ENCODE peak calls at places on chromosomes 3 and 15, in six cellular contexts. One of them, this sample, is unnamed.

GRCh38 chr3:184748219-184749135 is 36.6 kb upstream of the MAGEF1 start:
- DNase-seq in H9: peak; percentile 62
- DNase-seq in IMR-90: peak; percentile 68
- DNase-seq in H1: no peak
- DNase-seq in neuronal stem cell: no peak
- DNase-seq in mesenchymal stem cell: peak; percentile 67
- DNase-seq in this sample: no peak

GRCh38 chr3:114565201-114565600 is 271.4 kb downstream of the TIGIT start:
- DNase-seq in neuronal stem cell: no peak
- DNase-seq in IMR-90: no peak
- DNase-seq in H9: no peak
- DNase-seq in mesenchymal stem cell: no peak
- DNase-seq in H1: no peak
- DNase-seq in this sample: no peak

GRCh38 chr3:32569540-32570425 is 875 bp downstream of the DYNC1LI1 start:
- DNase-seq in neuronal stem cell: peak; percentile 81
- DNase-seq in mesenchymal stem cell: peak; percentile 62
- DNase-seq in H9: peak; percentile 93
- DNase-seq in H1: peak; percentile 91
- DNase-seq in IMR-90: peak; percentile 23
- DNase-seq in this sample: peak; percentile 83

GRCh38 chr3:27079427-27080105 is 289.6 kb downstream of the NEK10 start:
- DNase-seq in neuronal stem cell: no peak
- DNase-seq in mesenchymal stem cell: peak; percentile 23
- DNase-seq in H1: no peak
- DNase-seq in H9: no peak
- DNase-seq in IMR-90: no peak
- DNase-seq in this sample: no peak

GRCh38 chr3:52934626-52935530 is 37.5 kb upstream of the STIMATE start:
- DNase-seq in IMR-90: peak; percentile 64
- DNase-seq in neuronal stem cell: peak; percentile 14
- DNase-seq in mesenchymal stem cell: peak; percentile 66
- DNase-seq in H9: peak; percentile 45
- DNase-seq in H1: no peak
- DNase-seq in this sample: peak; percentile 44

GRCh38 chr15:101368868-101369642 is 74.0 kb upstream of the SNRPA1 start:
- DNase-seq in neuronal stem cell: no peak
- DNase-seq in IMR-90: no peak
- DNase-seq in H9: no peak
- DNase-seq in H1: peak; percentile 43
- DNase-seq in mesenchymal stem cell: no peak
- DNase-seq in this sample: no peak

GRCh38 chr3:115974940-115975339 is 351.6 kb downstream of the GAP43 start:
- DNase-seq in IMR-90: peak; percentile 38
- DNase-seq in H1: no peak
- DNase-seq in neuronal stem cell: no peak
- DNase-seq in H9: no peak
- DNase-seq in mesenchymal stem cell: peak; percentile 48
- DNase-seq in this sample: no peak

GRCh38 chr3:9869955-9870354 is 10.1 kb downstream of the CIDEC start:
- DNase-seq in mesenchymal stem cell: no peak
- DNase-seq in H1: no peak
- DNase-seq in H9: no peak
- DNase-seq in neuronal stem cell: no peak
- DNase-seq in IMR-90: no peak
- DNase-seq in this sample: no peak

GRCh38 chr15:79740581-79740980 is 156.2 kb downstream of the MTHFS start:
- DNase-seq in H1: no peak
- DNase-seq in IMR-90: no peak
- DNase-seq in neuronal stem cell: no peak
- DNase-seq in mesenchymal stem cell: no peak
- DNase-seq in H9: no peak
- DNase-seq in this sample: no peak

GRCh38 chr3:45666729-45667440 is 22.3 kb upstream of the SACM1L start:
- DNase-seq in H1: no peak
- DNase-seq in H9: no peak
- DNase-seq in mesenchymal stem cell: peak; percentile 31
- DNase-seq in neuronal stem cell: no peak
- DNase-seq in IMR-90: peak; percentile 69
- DNase-seq in this sample: no peak

GRCh38 chr15:57565326-57565725 is 26.4 kb upstream of the MYZAP start:
- DNase-seq in mesenchymal stem cell: no peak
- DNase-seq in IMR-90: peak; percentile 7
- DNase-seq in neuronal stem cell: no peak
- DNase-seq in H1: peak; percentile 53
- DNase-seq in H9: peak; percentile 50
- DNase-seq in this sample: no peak

GRCh38 chr15:32855942-32856341 is 138.1 kb downstream of the GREM1 start:
- DNase-seq in mesenchymal stem cell: peak; percentile 99
- DNase-seq in neuronal stem cell: no peak
- DNase-seq in H9: peak; percentile 59
- DNase-seq in IMR-90: peak; percentile 100
- DNase-seq in H1: no peak
- DNase-seq in this sample: peak; percentile 95

GRCh38 chr15:91186892-91187644 is 87.0 kb downstream of the SV2B start:
- DNase-seq in H1: no peak
- DNase-seq in neuronal stem cell: peak; percentile 17
- DNase-seq in IMR-90: peak; percentile 26
- DNase-seq in H9: no peak
- DNase-seq in mesenchymal stem cell: no peak
- DNase-seq in this sample: peak; percentile 51

GRCh38 chr15:38782156-38782555 is 217.5 kb upstream of the RASGRP1 start:
- DNase-seq in neuronal stem cell: no peak
- DNase-seq in mesenchymal stem cell: peak; percentile 41
- DNase-seq in H9: no peak
- DNase-seq in IMR-90: no peak
- DNase-seq in H1: no peak
- DNase-seq in this sample: no peak

GRCh38 chr3:36893137-36893557 is 51.7 kb downstream of the TRANK1 start:
- DNase-seq in IMR-90: peak; percentile 76
- DNase-seq in neuronal stem cell: no peak
- DNase-seq in mesenchymal stem cell: peak; percentile 86
- DNase-seq in H1: peak; percentile 22
- DNase-seq in H9: no peak
- DNase-seq in this sample: no peak

GRCh38 chr3:152103257-152103656 is 165.5 kb upstream of the MBNL1 start:
- DNase-seq in neuronal stem cell: no peak
- DNase-seq in H9: no peak
- DNase-seq in H1: no peak
- DNase-seq in mesenchymal stem cell: no peak
- DNase-seq in IMR-90: no peak
- DNase-seq in this sample: no peak

GRCh38 chr3:29972594-29972993 is 633.8 kb upstream of the TGFBR2 start:
- DNase-seq in neuronal stem cell: peak; percentile 26
- DNase-seq in IMR-90: peak; percentile 57
- DNase-seq in H9: no peak
- DNase-seq in mesenchymal stem cell: peak; percentile 34
- DNase-seq in H1: no peak
- DNase-seq in this sample: peak; percentile 42

GRCh38 chr15:48681274-48681840 is 35.8 kb upstream of the FBN1 start:
- DNase-seq in IMR-90: peak; percentile 80
- DNase-seq in mesenchymal stem cell: peak; percentile 69
- DNase-seq in H9: no peak
- DNase-seq in H1: no peak
- DNase-seq in neuronal stem cell: no peak
- DNase-seq in this sample: peak; percentile 81

GRCh38 chr15:42088801-42089640 is 5.3 kb downstream of the PLA2G4D start:
- DNase-seq in H9: no peak
- DNase-seq in IMR-90: no peak
- DNase-seq in neuronal stem cell: no peak
- DNase-seq in H1: no peak
- DNase-seq in mesenchymal stem cell: no peak
- DNase-seq in this sample: no peak

GRCh38 chr3:136671921-136672320 is 80.3 kb downstream of the STAG1 start:
- DNase-seq in H9: no peak
- DNase-seq in neuronal stem cell: no peak
- DNase-seq in mesenchymal stem cell: peak; percentile 32
- DNase-seq in IMR-90: peak; percentile 79
- DNase-seq in H1: no peak
- DNase-seq in this sample: no peak

GRCh38 chr15:99058421-99058870 is 46.4 kb upstream of the SYNM start:
- DNase-seq in mesenchymal stem cell: no peak
- DNase-seq in neuronal stem cell: no peak
- DNase-seq in H1: peak; percentile 53
- DNase-seq in IMR-90: no peak
- DNase-seq in H9: peak; percentile 40
- DNase-seq in this sample: no peak

GRCh38 chr15:48722764-48723661 is 77.5 kb upstream of the FBN1 start:
- DNase-seq in mesenchymal stem cell: peak; percentile 90
- DNase-seq in IMR-90: peak; percentile 94
- DNase-seq in H1: no peak
- DNase-seq in neuronal stem cell: no peak
- DNase-seq in H9: no peak
- DNase-seq in this sample: peak; percentile 79

GRCh38 chr15:29143293-29143692 is 126.3 kb downstream of the NSMCE3 start:
- DNase-seq in H9: no peak
- DNase-seq in H1: no peak
- DNase-seq in neuronal stem cell: no peak
- DNase-seq in IMR-90: no peak
- DNase-seq in mesenchymal stem cell: no peak
- DNase-seq in this sample: no peak

GRCh38 chr3:42025388-42026138 is 63.7 kb upstream of the ULK4 start:
- DNase-seq in H1: peak; percentile 63
- DNase-seq in mesenchymal stem cell: peak; percentile 99
- DNase-seq in IMR-90: peak; percentile 99
- DNase-seq in neuronal stem cell: peak; percentile 89
- DNase-seq in H9: peak; percentile 93
- DNase-seq in this sample: peak; percentile 61

GRCh38 chr3:71525376-71525775 is 58.2 kb downstream of the FOXP1 start:
- DNase-seq in H9: no peak
- DNase-seq in mesenchymal stem cell: no peak
- DNase-seq in IMR-90: no peak
- DNase-seq in neuronal stem cell: no peak
- DNase-seq in H1: no peak
- DNase-seq in this sample: no peak

GRCh38 chr3:13470894-13471574 is 9.1 kb upstream of the HDAC11 start:
- DNase-seq in IMR-90: no peak
- DNase-seq in H1: no peak
- DNase-seq in mesenchymal stem cell: no peak
- DNase-seq in neuronal stem cell: no peak
- DNase-seq in H9: no peak
- DNase-seq in this sample: no peak

GRCh38 chr3:138494607-138494929 is 60.2 kb downstream of the ESYT3 start:
- DNase-seq in H9: no peak
- DNase-seq in IMR-90: no peak
- DNase-seq in neuronal stem cell: no peak
- DNase-seq in H1: no peak
- DNase-seq in mesenchymal stem cell: no peak
- DNase-seq in this sample: no peak

GRCh38 chr3:43120937-43121336 is 15.1 kb upstream of the POMGNT2 start:
- DNase-seq in IMR-90: no peak
- DNase-seq in neuronal stem cell: no peak
- DNase-seq in mesenchymal stem cell: no peak
- DNase-seq in H1: no peak
- DNase-seq in H9: no peak
- DNase-seq in this sample: no peak

GRCh38 chr3:16305121-16305541 is 40.1 kb downstream of the OXNAD1 start:
- DNase-seq in neuronal stem cell: no peak
- DNase-seq in H1: no peak
- DNase-seq in H9: no peak
- DNase-seq in IMR-90: no peak
- DNase-seq in mesenchymal stem cell: no peak
- DNase-seq in this sample: no peak

GRCh38 chr15:81288040-81288439 is 35.9 kb downstream of the STARD5 start:
- DNase-seq in mesenchymal stem cell: no peak
- DNase-seq in neuronal stem cell: no peak
- DNase-seq in IMR-90: no peak
- DNase-seq in H1: no peak
- DNase-seq in H9: no peak
- DNase-seq in this sample: no peak
- H2AFZ ChIP-seq in mesenchymal stem cell: no peak overlapping the region
- H2AFZ ChIP-seq in neuronal stem cell: no peak overlapping the region
- H2AFZ ChIP-seq in IMR-90: no peak overlapping the region
- H2AFZ ChIP-seq in H1: no peak overlapping the region
- H2AFZ ChIP-seq in H9: no peak overlapping the region
- H2AFZ ChIP-seq in this sample: no peak overlapping the region

DNA sequence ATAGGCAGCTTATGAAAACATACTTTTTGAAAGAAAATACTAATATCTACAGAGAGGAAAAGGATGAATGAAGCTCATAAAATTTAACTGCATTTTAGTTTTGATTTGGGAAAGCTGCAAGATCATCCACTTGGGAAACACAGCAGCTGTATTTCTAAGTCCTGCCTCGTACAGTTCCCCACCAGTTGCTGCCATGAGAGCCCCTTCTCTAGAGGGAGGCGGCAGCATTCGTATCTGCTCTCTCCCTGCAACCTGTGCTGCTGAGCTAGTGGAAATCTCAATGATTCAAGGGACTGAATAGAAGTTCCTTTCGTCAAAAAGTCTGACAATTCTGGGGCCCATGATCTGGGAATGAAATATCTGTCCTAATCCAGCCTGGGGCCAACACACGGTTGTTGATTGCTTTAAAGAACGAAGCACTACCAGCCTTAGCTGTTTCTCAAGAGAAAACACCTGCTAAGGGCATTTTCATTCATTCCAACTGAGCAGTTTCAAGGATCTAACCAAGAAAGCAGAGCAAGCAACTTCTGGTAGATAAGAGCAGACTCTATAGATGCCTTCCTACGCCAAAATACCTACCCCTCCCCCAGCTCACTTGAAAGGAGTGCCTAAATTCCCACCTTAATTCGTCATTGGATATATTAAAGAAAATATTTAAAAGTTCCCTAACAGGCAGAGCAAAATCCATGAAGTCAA is 223.7 kb downstream of the MAGI1 start:
- DNase-seq in H1: no peak
- DNase-seq in IMR-90: no peak
- DNase-seq in neuronal stem cell: no peak
- DNase-seq in mesenchymal stem cell: no peak
- DNase-seq in H9: no peak
- DNase-seq in this sample: no peak
- H3K18ac ChIP-seq in H1: no peak overlapping the region
- H3K18ac ChIP-seq in IMR-90: no peak overlapping the region
- H3K18ac ChIP-seq in neuronal stem cell: no peak overlapping the region
- H3K18ac ChIP-seq in mesenchymal stem cell: no peak overlapping the region
- H3K18ac ChIP-seq in H9: no peak overlapping the region
- H3K18ac ChIP-seq in this sample: no peak overlapping the region

GRCh38 chr15:67127925-67128324 is 62.5 kb downstream of the SMAD3 start:
- DNase-seq in H1: no peak
- DNase-seq in IMR-90: peak; percentile 99
- DNase-seq in mesenchymal stem cell: peak; percentile 98
- DNase-seq in neuronal stem cell: no peak
- DNase-seq in H9: no peak
- DNase-seq in this sample: no peak
- H3K4me2 ChIP-seq in H1: no peak overlapping the region
- H3K4me2 ChIP-seq in IMR-90: peak overlapping the region; percentile 2
- H3K4me2 ChIP-seq in mesenchymal stem cell: no peak overlapping the region
- H3K4me2 ChIP-seq in neuronal stem cell: no peak overlapping the region
- H3K4me2 ChIP-seq in H9: no peak overlapping the region
- H3K4me2 ChIP-seq in this sample: no peak overlapping the region

DNA sequence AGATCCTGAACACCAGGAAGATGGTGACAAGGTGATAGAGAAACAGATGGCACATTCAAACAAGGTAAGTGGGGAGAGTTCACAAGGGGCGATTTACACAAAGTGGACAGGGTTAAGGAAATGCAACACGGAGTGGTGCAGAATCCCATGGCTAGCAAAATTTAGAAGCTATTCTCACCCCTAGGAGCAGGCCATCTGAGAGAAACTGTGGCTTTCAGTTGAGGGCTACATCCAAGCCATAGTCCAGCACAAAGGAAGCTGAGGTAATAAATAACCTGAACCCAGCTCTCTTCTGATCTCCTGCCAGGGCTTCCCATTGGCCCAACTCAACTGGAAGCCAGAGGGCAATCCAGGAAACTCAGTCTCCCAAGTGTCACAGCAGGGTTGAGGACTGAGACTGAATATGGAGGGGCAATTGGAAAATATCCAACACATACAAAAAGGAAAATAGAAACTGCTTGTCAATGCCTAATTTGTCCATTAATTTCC is 1.2 kb upstream of the ZNF445 start:
- DNase-seq in IMR-90: no peak
- DNase-seq in H1: no peak
- DNase-seq in neuronal stem cell: no peak
- DNase-seq in mesenchymal stem cell: no peak
- DNase-seq in H9: no peak
- DNase-seq in this sample: no peak
- H2AFZ ChIP-seq in IMR-90: no peak overlapping the region
- H2AFZ ChIP-seq in H1: no peak overlapping the region
- H2AFZ ChIP-seq in neuronal stem cell: peak overlapping the region; percentile 98
- H2AFZ ChIP-seq in mesenchymal stem cell: no peak overlapping the region
- H2AFZ ChIP-seq in H9: no peak overlapping the region
- H2AFZ ChIP-seq in this sample: no peak overlapping the region